ENCODE peak calls at places on chromosomes 6 and 20, in seven cellular contexts. S is brain microvascular endothelial cell, U is ovary, V is nephron progenitor cell, M is BJ, X is upper lobe of right lung, L is GM06990. C is an unnamed sample.

GRCh38 chr6:14217728-14218637 is 100.4 kb downstream of the CD83 start:
- DNase-seq in M (no peak), L (no peak), U (no peak), S (no peak), V (no peak), X (peak; percentile 73), C (no peak)

GRCh38 chr20:32737371-32738223 is 5.7 kb downstream of the COMMD7 start:
- DNase-seq in L (no peak), V (no peak), X (no peak), U (no peak), M (peak; percentile 60), S (peak; percentile 66), C (no peak)

GRCh38 chr6:3228791-3229565 is 1.5 kb upstream of the TUBB2B start:
- DNase-seq in M (no peak), S (no peak), U (no peak), L (peak; percentile 71), X (peak; percentile 69), V (peak; percentile 72), C (no peak)

GRCh38 chr6:163926642-163927041 is 512.1 kb downstream of the QKI start:
- DNase-seq in U (no peak), X (no peak), M (no peak), S (no peak), V (no peak), L (no peak), C (no peak)

GRCh38 chr20:41133709-41134361 is 3.5 kb upstream of the PLCG1 start:
- DNase-seq in U (no peak), S (no peak), X (no peak), L (peak; percentile 70), V (no peak), M (no peak), C (no peak)

GRCh38 chr6:55704421-55704820 is 125.4 kb upstream of the HMGCLL1 start:
- DNase-seq in X (no peak), S (no peak), U (no peak), L (no peak), V (no peak), M (no peak), C (no peak)

GRCh38 chr6:130771741-130772140 is 55.5 kb upstream of the SMLR1 start:
- DNase-seq in X (no peak), U (no peak), S (no peak), V (no peak), M (no peak), L (no peak), C (no peak)

GRCh38 chr6:3414704-3415453 is 42.0 kb downstream of the SLC22A23 start:
- DNase-seq in X (no peak), S (peak; percentile 44), U (no peak), V (no peak), L (peak; percentile 37), M (no peak), C (no peak)

GRCh38 chr20:24639167-24639548 is 169.7 kb downstream of the SYNDIG1 start:
- DNase-seq in S (no peak), M (no peak), V (no peak), U (no peak), L (no peak), X (no peak), C (no peak)

GRCh38 chr6:41504526-41505021 is 41.6 kb upstream of the FOXP4 start:
- DNase-seq in L (no peak), X (no peak), S (peak; percentile 20), V (peak; percentile 45), M (no peak), U (no peak), C (no peak)

GRCh38 chr6:159806021-159806458 is 6.0 kb downstream of the PNLDC1 start:
- DNase-seq in U (no peak), M (no peak), L (no peak), X (no peak), S (no peak), V (no peak), C (peak; percentile 35)

GRCh38 chr6:127302728-127303675 is 36.3 kb downstream of the RNF146 start:
- DNase-seq in V (no peak), S (peak; percentile 60), L (peak; percentile 37), U (peak; percentile 25), X (no peak), M (no peak), C (no peak)

GRCh38 chr6:133921249-133921859 is 31.7 kb upstream of the TBPL1 start:
- DNase-seq in L (peak; percentile 34), X (peak; percentile 69), V (peak; percentile 85), U (peak; percentile 88), S (peak; percentile 83), M (no peak), C (no peak)

GRCh38 chr6:168377856-168378832 is 58.6 kb upstream of the DACT2 start:
- DNase-seq in S (no peak), X (no peak), U (peak; percentile 17), M (no peak), L (no peak), V (no peak), C (peak; percentile 41)

GRCh38 chr6:130411481-130411880 is 45.7 kb downstream of the TMEM200A start:
- DNase-seq in U (no peak), S (no peak), L (no peak), V (no peak), X (no peak), M (no peak), C (no peak)

GRCh38 chr6:43635387-43636311 is at the start of gene MAD2L1BP:
- DNase-seq in V (peak; percentile 74), S (peak; percentile 49), L (peak; percentile 86), U (peak; percentile 78), M (no peak), X (peak; percentile 93), C (peak; percentile 95)

GRCh38 chr6:150297327-150298028 is 71.3 kb upstream of the IYD start:
- DNase-seq in V (no peak), M (no peak), L (no peak), X (no peak), U (no peak), S (peak; percentile 87), C (no peak)

GRCh38 chr20:408843-409696 is 971 bp downstream of the RBCK1 start:
- DNase-seq in M (no peak), S (no peak), U (no peak), X (no peak), V (no peak), L (peak; percentile 55), C (no peak)

GRCh38 chr6:139290787-139291294 is 957 bp downstream of the TXLNB start:
- DNase-seq in X (no peak), M (no peak), L (peak; percentile 68), V (no peak), S (peak; percentile 40), U (no peak), C (no peak)

GRCh38 chr6:39178804-39179203 is 50.5 kb downstream of the KCNK5 start:
- DNase-seq in L (no peak), M (no peak), V (no peak), S (no peak), X (no peak), U (no peak), C (no peak)

GRCh38 chr20:36112112-36112511 is 42.4 kb upstream of the EPB41L1 start:
- DNase-seq in X (no peak), V (no peak), S (no peak), L (no peak), M (no peak), U (no peak), C (no peak)

GRCh38 chr20:45735988-45736387 is 13.8 kb downstream of the SPINT4 start:
- DNase-seq in X (no peak), M (no peak), S (no peak), V (no peak), U (no peak), L (no peak), C (no peak)

GRCh38 chr6:12381587-12381986 is 91.4 kb downstream of the EDN1 start:
- DNase-seq in L (no peak), V (no peak), S (no peak), U (no peak), M (no peak), X (no peak), C (no peak)

DNA sequence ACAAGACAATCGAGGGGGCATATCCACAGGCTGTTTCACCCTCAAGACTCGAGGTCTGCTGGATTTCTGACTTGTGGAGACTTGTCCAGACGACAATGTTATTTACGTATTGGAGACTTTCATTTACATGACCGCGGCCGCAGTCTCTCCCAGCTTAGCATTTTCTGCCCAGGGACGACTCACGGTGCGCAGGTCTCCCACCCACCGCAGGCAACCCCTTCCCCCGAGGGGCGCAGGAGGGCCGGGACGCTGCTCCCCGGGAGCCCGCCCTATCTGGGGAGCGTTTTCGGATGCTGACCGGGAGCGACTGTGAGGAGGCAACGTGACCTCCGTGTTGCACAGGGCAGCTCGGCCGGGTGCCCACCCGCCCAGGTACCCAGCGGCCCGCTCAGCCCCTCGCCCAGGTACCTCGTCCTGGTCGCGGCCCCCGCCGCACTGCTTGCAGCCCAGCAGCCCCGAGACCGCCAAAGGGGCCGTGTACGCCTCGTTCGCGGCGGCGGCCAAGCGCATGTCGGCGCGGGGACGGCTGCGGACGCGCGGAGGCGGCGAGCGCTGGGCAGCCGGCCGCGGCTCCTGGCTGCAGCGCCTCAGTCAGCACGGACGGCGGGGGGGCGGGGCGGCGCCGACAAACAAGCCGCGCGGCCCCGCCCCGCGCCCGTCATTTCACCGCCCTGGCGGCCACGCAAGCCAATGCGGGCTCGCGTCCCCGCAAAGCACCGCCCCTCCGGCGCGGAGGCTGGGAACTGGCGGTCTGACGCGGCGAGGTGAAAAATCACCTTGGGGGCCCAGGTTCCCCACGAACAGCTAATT is 85.5 kb downstream of the SESN1 start:
- DNase-seq in X (peak; percentile 98), L (peak; percentile 85), M (peak; percentile 32), U (peak; percentile 96), S (peak; percentile 79), V (peak; percentile 97), C (peak; percentile 99)
- TF ChIP-seq CTCF in X (peak; percentile 19), L (no peak), M (no peak), U (no peak), S (no peak), V (no peak), C (peak; percentile 67)

GRCh38 chr6:155152211-155153076 is 111.4 kb upstream of the CLDN20 start:
- DNase-seq in X (no peak), M (no peak), U (no peak), L (no peak), V (peak; percentile 26), S (no peak), C (no peak)
- TF ChIP-seq CTCF in X (no peak), M (peak; percentile 30), U (no peak), L (peak; percentile 46), V (peak; percentile 34), S (peak; percentile 48), C (no peak)

GRCh38 chr6:122376246-122376645 is 23.2 kb upstream of the HSF2 start:
- DNase-seq in X (no peak), M (no peak), V (no peak), U (no peak), S (no peak), L (no peak), C (no peak)

GRCh38 chr6:122374307-122374706 is 25.1 kb upstream of the HSF2 start:
- DNase-seq in U (no peak), V (no peak), L (no peak), X (no peak), S (no peak), M (no peak), C (no peak)

DNA sequence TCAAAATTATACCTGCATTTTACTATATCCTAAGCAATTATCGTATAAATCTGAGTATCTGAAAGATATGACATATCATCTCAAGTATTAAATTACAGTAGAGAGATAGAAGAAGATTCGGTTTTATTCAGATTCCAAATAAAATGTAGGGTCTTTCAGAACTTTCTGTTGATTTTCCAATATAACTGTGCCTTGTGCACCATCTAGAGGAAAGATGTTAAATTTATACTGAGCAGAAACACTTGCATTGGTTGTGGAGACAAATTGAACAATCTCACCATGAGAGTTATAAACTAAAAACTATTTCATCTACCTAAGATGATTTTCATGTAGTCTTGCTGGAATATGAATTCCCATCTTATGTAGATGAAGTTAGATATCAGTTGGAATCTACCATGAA is 26.8 kb upstream of the HSF2 start:
- DNase-seq in U (no peak), V (no peak), M (no peak), L (no peak), X (no peak), S (no peak), C (no peak)
- TF ChIP-seq CTCF in U (no peak), V (peak; percentile 10), M (peak; percentile 17), L (no peak), X (peak; percentile 24), S (peak; percentile 19), C (no peak)

GRCh38 chr6:35468181-35468979 is at the start of gene RPL10A:
- DNase-seq in X (peak; percentile 95), L (peak; percentile 95), M (peak; percentile 79), U (peak; percentile 97), V (peak; percentile 93), S (peak; percentile 94), C (peak; percentile 98)
- TF ChIP-seq CTCF in X (peak; percentile 94), L (peak; percentile 99), M (peak; percentile 100), U (peak; percentile 97), V (peak; percentile 91), S (peak; percentile 97), C (peak; percentile 99)